ENCODE peak calls at places on chromosomes 4 and X, in eight cellular contexts. L is coronary artery, T is adrenal gland, Z is RWPE1, K is IMR-90, E is mesothelial cell of epicardium, A is activated B cell treated with CpG ODN at 0.5 μM for 24 hours, R is fibroblast of mammary gland. V is an unnamed sample.

GRCh38 chrX:1464282-1465131 is 11.8 kb upstream of the ASMTL start:
- DNase-seq in L (peak), T (no peak), Z (no peak), K (no peak), E (no peak), A (peak), R (no peak), V (peak)

GRCh38 chr4:161894493-161895167 is 269.2 kb downstream of the FSTL5 start:
- DNase-seq in L (no peak), T (no peak), Z (peak), K (no peak), E (no peak), A (no peak), R (no peak), V (no peak)

GRCh38 chr4:153748378-153748777 is 11.4 kb downstream of the RNF175 start:
- DNase-seq in L (no peak), T (peak), Z (peak), K (peak), E (no peak), A (no peak), R (peak), V (no peak)

GRCh38 chrX:10171291-10171690 is 14.5 kb downstream of the CLCN4 start:
- DNase-seq in L (no peak), T (no peak), Z (no peak), K (no peak), E (no peak), A (no peak), R (no peak), V (no peak)

GRCh38 chr4:57064811-57065711 is 45.1 kb downstream of the IGFBP7 start:
- DNase-seq in L (peak), T (peak), Z (no peak), K (peak), E (no peak), A (no peak), R (peak), V (no peak)

GRCh38 chr4:186554485-186554884 is 882 bp downstream of the MTNR1A start:
- DNase-seq in L (no peak), T (no peak), Z (peak), K (no peak), E (no peak), A (no peak), R (peak), V (no peak)

GRCh38 chr4:145154573-145154972 is 25.8 kb downstream of the OTUD4 start:
- DNase-seq in L (no peak), T (no peak), Z (no peak), K (peak), E (no peak), A (no peak), R (peak), V (peak)

GRCh38 chrX:150933945-150934350 is 35.5 kb upstream of the CD99L2 start:
- DNase-seq in L (no peak), T (no peak), Z (no peak), K (no peak), E (no peak), A (no peak), R (no peak), V (no peak)

GRCh38 chrX:53317365-53318069 is 36.1 kb upstream of the IQSEC2 start:
- DNase-seq in L (no peak), T (peak), Z (peak), K (peak), E (peak), A (peak), R (peak), V (peak)

GRCh38 chr4:153260553-153261306 is 56.5 kb downstream of the TRIM2 start:
- DNase-seq in L (no peak), T (no peak), Z (no peak), K (peak), E (no peak), A (no peak), R (peak), V (no peak)

GRCh38 chrX:18582910-18583493 is 88.9 kb downstream of the RS1 start:
- DNase-seq in L (no peak), T (no peak), Z (no peak), K (peak), E (no peak), A (no peak), R (peak), V (no peak)

GRCh38 chr4:8854866-8855265 is 16.8 kb downstream of the HMX1 start:
- DNase-seq in L (no peak), T (no peak), Z (no peak), K (peak), E (no peak), A (no peak), R (peak), V (no peak)

GRCh38 chr4:116870667-116871066 is 214.7 kb downstream of the TRAM1L1 start:
- DNase-seq in L (no peak), T (no peak), Z (no peak), K (no peak), E (no peak), A (no peak), R (no peak), V (no peak)

GRCh38 chrX:17374619-17375360 is at the start of gene NHS:
- DNase-seq in L (peak), T (peak), Z (peak), K (peak), E (peak), A (no peak), R (peak), V (peak)

GRCh38 chr4:87087015-87087920 is 133.2 kb downstream of the KLHL8 start:
- DNase-seq in L (no peak), T (no peak), Z (no peak), K (peak), E (no peak), A (no peak), R (no peak), V (no peak)

GRCh38 chr4:151743128-151743854 is 17.5 kb downstream of the GATB start:
- DNase-seq in L (no peak), T (no peak), Z (no peak), K (no peak), E (no peak), A (no peak), R (no peak), V (no peak)

GRCh38 chrX:79415056-79415455 is 47.9 kb upstream of the ITM2A start:
- DNase-seq in L (no peak), T (no peak), Z (no peak), K (no peak), E (no peak), A (no peak), R (no peak), V (no peak)

GRCh38 chrX:79409657-79410056 is 42.5 kb upstream of the ITM2A start:
- DNase-seq in L (no peak), T (no peak), Z (no peak), K (no peak), E (no peak), A (no peak), R (no peak), V (no peak)

GRCh38 chrX:79408623-79409322 is 41.6 kb upstream of the ITM2A start:
- DNase-seq in L (no peak), T (no peak), Z (no peak), K (no peak), E (no peak), A (no peak), R (no peak), V (no peak)

GRCh38 chrX:79413963-79414362 is 46.8 kb upstream of the ITM2A start:
- DNase-seq in L (no peak), T (no peak), Z (no peak), K (no peak), E (no peak), A (no peak), R (no peak), V (no peak)

GRCh38 chrX:79413009-79413408 is 45.9 kb upstream of the ITM2A start:
- DNase-seq in L (no peak), T (no peak), Z (no peak), K (peak), E (no peak), A (no peak), R (peak), V (no peak)
- TF ChIP-seq CTCF in L (peak), T (no peak), Z (no peak), K (peak), E (peak), A (no peak), R (peak), V (peak)

GRCh38 chr4:127609484-127609883 is 23.3 kb upstream of the INTU start:
- DNase-seq in L (no peak), T (no peak), Z (no peak), K (no peak), E (no peak), A (no peak), R (no peak), V (no peak)
- TF ChIP-seq CTCF in L (no peak), T (no peak), Z (no peak), K (no peak), E (no peak), A (no peak), R (no peak), V (no peak)

GRCh38 chrX:57752866-57753265 is 72.8 kb upstream of the NLRP2B start:
- DNase-seq in L (no peak), T (no peak), Z (no peak), K (no peak), E (no peak), A (no peak), R (no peak), V (peak)
- TF ChIP-seq CTCF in L (no peak), T (no peak), Z (no peak), K (no peak), E (peak), A (no peak), R (no peak), V (no peak)

GRCh38 chrX:66076801-66077200 is 36.9 kb upstream of the VSIG4 start:
- DNase-seq in L (no peak), T (no peak), Z (no peak), K (no peak), E (no peak), A (no peak), R (no peak), V (no peak)
- TF ChIP-seq CTCF in L (no peak), T (no peak), Z (no peak), K (no peak), E (no peak), A (no peak), R (no peak), V (no peak)

GRCh38 chrX:143437439-143437838 is 79.8 kb downstream of the SPANXN3 start:
- DNase-seq in L (no peak), T (no peak), Z (peak), K (no peak), E (no peak), A (no peak), R (peak), V (no peak)
- TF ChIP-seq CTCF in L (no peak), T (peak), Z (peak), K (no peak), E (no peak), A (no peak), R (peak), V (no peak)

DNA sequence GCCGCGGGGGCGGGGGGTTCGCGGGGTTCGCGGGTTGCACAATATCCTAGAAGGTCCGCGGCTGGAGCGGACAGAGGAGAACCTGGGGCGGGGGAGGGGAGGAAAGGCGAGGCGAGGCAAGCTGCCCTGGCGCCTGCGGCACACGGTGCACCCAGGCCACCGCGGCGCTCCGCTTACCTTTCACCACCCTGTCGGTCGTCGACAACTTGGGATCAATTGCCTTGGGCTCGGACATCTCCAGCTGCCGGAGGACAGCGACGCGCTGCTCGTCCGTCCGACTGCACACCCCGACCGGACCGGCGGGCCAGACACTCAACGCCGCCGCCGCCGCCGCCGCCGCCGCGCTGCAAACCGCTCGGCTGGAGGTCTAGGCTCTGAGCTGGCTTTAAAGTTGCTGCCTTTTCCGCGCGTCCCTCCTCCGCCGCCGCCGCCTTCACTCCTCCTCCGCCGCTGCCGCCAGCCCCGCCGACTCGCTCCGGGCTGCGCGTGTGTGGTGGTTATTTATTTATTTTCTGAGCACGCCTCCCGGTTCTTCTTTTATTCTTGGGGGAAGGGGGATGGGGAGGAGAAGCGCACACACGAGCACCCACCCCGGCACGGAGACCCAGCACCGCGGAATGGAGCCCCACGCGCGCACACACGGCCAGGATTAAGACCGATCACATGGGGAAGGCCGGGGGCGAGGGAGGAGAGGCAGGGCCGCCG is 612 bp downstream of the PPP3CA start:
- DNase-seq in L (peak), T (peak), Z (peak), K (peak), E (peak), A (no peak), R (peak), V (peak)
- TF ChIP-seq CTCF in L (no peak), T (peak), Z (no peak), K (no peak), E (no peak), A (no peak), R (no peak), V (no peak)

DNA sequence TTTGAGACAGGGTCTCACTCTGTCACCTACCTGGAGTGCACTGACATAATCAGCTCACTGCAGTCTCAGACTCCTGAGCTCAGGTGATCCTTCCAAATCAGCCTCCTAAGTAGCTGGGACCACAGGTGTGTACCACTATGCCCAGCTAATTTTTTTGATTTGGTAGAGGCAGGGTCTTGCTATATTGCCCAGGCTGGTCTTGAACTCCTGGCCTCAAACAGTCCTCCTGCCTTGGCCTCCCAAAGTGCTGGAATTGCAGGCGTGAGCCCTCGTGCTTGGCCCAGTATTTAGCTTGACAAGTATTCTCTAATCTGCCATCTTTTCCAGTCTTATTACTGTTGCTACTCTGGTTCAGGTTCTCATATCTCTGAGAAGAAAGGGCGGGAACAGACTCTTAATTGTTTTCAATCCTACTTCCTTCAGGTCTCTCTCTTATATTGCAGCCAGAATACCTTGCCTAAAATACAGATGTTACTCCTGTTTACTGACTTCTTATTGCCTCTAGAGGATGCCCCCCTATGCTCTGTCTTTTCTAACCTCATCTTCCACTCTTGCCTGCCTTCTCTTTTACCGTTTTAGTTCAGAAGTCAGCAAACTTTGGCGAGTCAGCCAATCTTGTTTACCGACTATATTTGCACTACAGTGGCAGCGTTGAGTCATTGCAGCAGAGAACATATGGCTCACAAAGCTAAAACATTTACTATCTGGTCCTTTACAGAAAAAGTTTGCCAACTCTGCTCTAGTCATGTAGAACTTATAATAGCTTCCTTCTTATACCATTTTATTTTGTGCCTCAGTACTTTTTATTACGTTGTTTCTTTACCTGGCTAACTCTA is 19.0 kb downstream of the MRPL1 start:
- DNase-seq in L (no peak), T (no peak), Z (no peak), K (peak), E (no peak), A (no peak), R (peak), V (peak)
- TF ChIP-seq CTCF in L (no peak), T (no peak), Z (no peak), K (no peak), E (no peak), A (no peak), R (no peak), V (no peak)

GRCh38 chr4:48858130-48858529 is 27.2 kb downstream of the OCIAD1 start:
- DNase-seq in L (no peak), T (no peak), Z (no peak), K (no peak), E (no peak), A (no peak), R (peak), V (peak)
- TF ChIP-seq CTCF in L (no peak), T (no peak), Z (no peak), K (no peak), E (no peak), A (no peak), R (no peak), V (no peak)